ENCODE peak calls at places on chromosomes 12 and 14, in eight cellular contexts. One of them, this sample, is unnamed.

GRCh38 chr14:72618424-72618823 is 275.5 kb downstream of the DPF3 start:
- DNase-seq in SK-N-SH: no peak
- DNase-seq in Panc1: no peak
- DNase-seq in HL-60: no peak
- DNase-seq in K562: no peak
- DNase-seq in HepG2: no peak
- DNase-seq in GM23338: no peak
- DNase-seq in HCT116: no peak
- DNase-seq in this sample: no peak

GRCh38 chr12:1093166-1093751 is 102.2 kb downstream of the ERC1 start:
- DNase-seq in HepG2: peak
- DNase-seq in SK-N-SH: peak
- DNase-seq in GM23338: peak
- DNase-seq in Panc1: no peak
- DNase-seq in HCT116: peak
- DNase-seq in HL-60: peak
- DNase-seq in K562: peak
- DNase-seq in this sample: peak

GRCh38 chr12:106446429-106447092 is 89.0 kb downstream of the POLR3B start:
- DNase-seq in Panc1: no peak
- DNase-seq in SK-N-SH: no peak
- DNase-seq in HepG2: no peak
- DNase-seq in HCT116: no peak
- DNase-seq in K562: no peak
- DNase-seq in HL-60: no peak
- DNase-seq in GM23338: no peak
- DNase-seq in this sample: no peak

GRCh38 chr12:109533487-109533740 is 39.9 kb downstream of the MMAB start:
- DNase-seq in HL-60: no peak
- DNase-seq in Panc1: no peak
- DNase-seq in HCT116: no peak
- DNase-seq in SK-N-SH: no peak
- DNase-seq in HepG2: no peak
- DNase-seq in K562: no peak
- DNase-seq in GM23338: no peak
- DNase-seq in this sample: no peak

GRCh38 chr12:19036673-19037357 is 92.7 kb upstream of the PLEKHA5 start:
- DNase-seq in HCT116: no peak
- DNase-seq in GM23338: no peak
- DNase-seq in SK-N-SH: no peak
- DNase-seq in Panc1: no peak
- DNase-seq in HL-60: no peak
- DNase-seq in K562: no peak
- DNase-seq in HepG2: no peak
- DNase-seq in this sample: no peak

GRCh38 chr12:116336542-116337065 is 59.1 kb upstream of the MED13L start:
- DNase-seq in SK-N-SH: no peak
- DNase-seq in GM23338: no peak
- DNase-seq in K562: peak
- DNase-seq in HepG2: no peak
- DNase-seq in HCT116: no peak
- DNase-seq in Panc1: no peak
- DNase-seq in HL-60: peak
- DNase-seq in this sample: peak

GRCh38 chr14:31937730-31938346 is 139.3 kb upstream of the ARHGAP5 start:
- DNase-seq in GM23338: no peak
- DNase-seq in HL-60: no peak
- DNase-seq in HepG2: peak
- DNase-seq in K562: peak
- DNase-seq in HCT116: peak
- DNase-seq in SK-N-SH: no peak
- DNase-seq in Panc1: peak
- DNase-seq in this sample: peak

GRCh38 chr14:59254911-59255545 is 66.6 kb downstream of the DAAM1 start:
- DNase-seq in HCT116: no peak
- DNase-seq in GM23338: no peak
- DNase-seq in Panc1: no peak
- DNase-seq in HL-60: no peak
- DNase-seq in HepG2: no peak
- DNase-seq in K562: no peak
- DNase-seq in SK-N-SH: peak
- DNase-seq in this sample: no peak

GRCh38 chr14:100193417-100194357 is 34.2 kb upstream of the DEGS2 start:
- DNase-seq in HepG2: peak
- DNase-seq in GM23338: no peak
- DNase-seq in K562: peak
- DNase-seq in HCT116: no peak
- DNase-seq in Panc1: no peak
- DNase-seq in HL-60: peak
- DNase-seq in SK-N-SH: peak
- DNase-seq in this sample: no peak

GRCh38 chr12:34398706-34399630 is 376.7 kb downstream of the ALG10 start:
- DNase-seq in Panc1: no peak
- DNase-seq in HepG2: no peak
- DNase-seq in HL-60: no peak
- DNase-seq in GM23338: no peak
- DNase-seq in HCT116: no peak
- DNase-seq in SK-N-SH: peak
- DNase-seq in K562: peak
- DNase-seq in this sample: no peak

GRCh38 chr12:30691122-30691879 is 4.4 kb downstream of the IPO8 start:
- DNase-seq in HepG2: peak
- DNase-seq in GM23338: no peak
- DNase-seq in K562: peak
- DNase-seq in HL-60: no peak
- DNase-seq in SK-N-SH: peak
- DNase-seq in Panc1: no peak
- DNase-seq in HCT116: no peak
- DNase-seq in this sample: peak

GRCh38 chr14:78710963-78711362 is 540.8 kb downstream of the NRXN3 start:
- DNase-seq in SK-N-SH: no peak
- DNase-seq in Panc1: no peak
- DNase-seq in HepG2: no peak
- DNase-seq in HCT116: no peak
- DNase-seq in GM23338: no peak
- DNase-seq in HL-60: no peak
- DNase-seq in K562: no peak
- DNase-seq in this sample: no peak

GRCh38 chr12:22526836-22527235 is 17.5 kb downstream of the C2CD5 start:
- DNase-seq in HL-60: no peak
- DNase-seq in GM23338: no peak
- DNase-seq in K562: no peak
- DNase-seq in Panc1: no peak
- DNase-seq in HCT116: no peak
- DNase-seq in SK-N-SH: no peak
- DNase-seq in HepG2: no peak
- DNase-seq in this sample: no peak

GRCh38 chr12:58204086-58204485 is 262.7 kb downstream of the ATP23 start:
- DNase-seq in Panc1: no peak
- DNase-seq in SK-N-SH: no peak
- DNase-seq in GM23338: no peak
- DNase-seq in HCT116: no peak
- DNase-seq in K562: no peak
- DNase-seq in HepG2: no peak
- DNase-seq in HL-60: no peak
- DNase-seq in this sample: no peak

GRCh38 chr12:90211017-90211416 is 502.4 kb upstream of the ATP2B1 start:
- DNase-seq in HCT116: no peak
- DNase-seq in HepG2: no peak
- DNase-seq in K562: no peak
- DNase-seq in SK-N-SH: no peak
- DNase-seq in HL-60: no peak
- DNase-seq in Panc1: peak
- DNase-seq in GM23338: no peak
- DNase-seq in this sample: peak

GRCh38 chr14:92456215-92457017 is 57.2 kb upstream of the RIN3 start:
- DNase-seq in HL-60: peak
- DNase-seq in SK-N-SH: peak
- DNase-seq in HepG2: peak
- DNase-seq in HCT116: peak
- DNase-seq in GM23338: peak
- DNase-seq in K562: peak
- DNase-seq in Panc1: peak
- DNase-seq in this sample: peak

GRCh38 chr12:96143827-96144226 is 50.3 kb upstream of the ELK3 start:
- DNase-seq in SK-N-SH: no peak
- DNase-seq in HCT116: no peak
- DNase-seq in Panc1: no peak
- DNase-seq in K562: no peak
- DNase-seq in GM23338: no peak
- DNase-seq in HL-60: no peak
- DNase-seq in HepG2: no peak
- DNase-seq in this sample: no peak

GRCh38 chr12:96141216-96141944 is 52.8 kb upstream of the ELK3 start:
- DNase-seq in K562: peak
- DNase-seq in HepG2: peak
- DNase-seq in HCT116: no peak
- DNase-seq in GM23338: no peak
- DNase-seq in Panc1: no peak
- DNase-seq in SK-N-SH: no peak
- DNase-seq in HL-60: no peak
- DNase-seq in this sample: no peak

GRCh38 chr12:96140110-96140509 is 54.1 kb upstream of the ELK3 start:
- DNase-seq in K562: no peak
- DNase-seq in Panc1: no peak
- DNase-seq in GM23338: no peak
- DNase-seq in HepG2: no peak
- DNase-seq in HL-60: no peak
- DNase-seq in HCT116: no peak
- DNase-seq in SK-N-SH: no peak
- DNase-seq in this sample: no peak

GRCh38 chr12:96146747-96147146 is 47.4 kb upstream of the ELK3 start:
- DNase-seq in HL-60: no peak
- DNase-seq in Panc1: no peak
- DNase-seq in HCT116: no peak
- DNase-seq in SK-N-SH: no peak
- DNase-seq in K562: no peak
- DNase-seq in HepG2: no peak
- DNase-seq in GM23338: no peak
- DNase-seq in this sample: no peak

DNA sequence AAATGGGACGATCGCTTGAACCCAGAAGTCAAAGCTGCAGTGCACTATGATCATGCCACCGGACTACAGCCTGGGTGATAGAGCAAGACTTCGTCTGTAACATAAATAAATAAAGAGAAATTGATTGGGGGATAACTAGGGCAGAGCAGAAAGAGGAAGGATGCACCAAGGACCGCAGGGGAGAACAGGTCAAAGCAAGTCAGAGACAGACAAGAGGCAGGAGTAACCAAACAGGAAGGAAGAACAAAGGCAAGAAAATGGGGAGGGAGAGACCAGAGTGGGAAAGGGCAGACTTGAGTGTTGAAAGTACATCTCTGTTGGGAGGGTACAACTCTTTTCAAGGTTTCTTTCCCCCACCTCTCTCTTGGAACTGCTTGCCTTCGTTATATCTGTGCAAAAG is 50.8 kb upstream of the ELK3 start:
- DNase-seq in K562: no peak
- DNase-seq in SK-N-SH: no peak
- DNase-seq in HL-60: peak
- DNase-seq in GM23338: peak
- DNase-seq in Panc1: no peak
- DNase-seq in HepG2: no peak
- DNase-seq in HCT116: no peak
- DNase-seq in this sample: no peak
- TF ChIP-seq REST in K562: no peak
- TF ChIP-seq REST in SK-N-SH: no peak
- TF ChIP-seq REST in HL-60: no peak
- TF ChIP-seq REST in GM23338: no peak
- TF ChIP-seq REST in Panc1: no peak
- TF ChIP-seq REST in HepG2: no peak
- TF ChIP-seq REST in HCT116: no peak
- TF ChIP-seq REST in this sample: no peak

DNA sequence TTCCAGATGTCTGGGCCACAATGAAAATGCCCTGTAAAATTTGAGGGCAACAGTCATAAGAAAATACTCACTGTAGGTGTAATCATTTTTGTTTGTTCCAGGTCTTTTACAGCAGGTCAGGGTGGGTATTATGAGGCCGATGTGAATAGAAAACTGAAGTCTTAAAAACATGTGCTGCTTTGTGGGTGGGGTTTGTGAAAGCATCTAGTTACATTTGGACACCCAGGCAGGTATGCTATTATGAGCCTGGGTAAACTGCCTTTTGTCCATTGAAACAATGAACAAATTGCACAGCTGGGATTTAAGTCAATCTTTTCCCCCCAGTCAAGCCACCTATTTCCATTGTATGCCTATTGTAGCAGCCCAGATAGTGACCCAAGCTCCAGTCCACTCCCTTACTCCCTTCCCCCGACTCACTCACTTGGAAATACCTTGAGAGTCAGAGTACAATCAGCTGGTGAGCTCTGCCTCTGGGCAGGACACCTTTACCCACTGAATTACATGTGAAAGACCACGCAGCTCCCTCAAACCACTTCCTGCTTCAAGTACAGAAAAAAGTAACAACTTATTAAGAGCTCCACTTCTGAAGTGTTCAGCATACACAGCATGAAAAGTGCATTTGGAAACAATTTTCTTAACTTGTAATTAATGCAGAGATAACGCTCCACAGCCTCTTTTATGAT is 1.8 kb downstream of the IGF1 start:
- DNase-seq in Panc1: no peak
- DNase-seq in HepG2: no peak
- DNase-seq in HL-60: no peak
- DNase-seq in HCT116: no peak
- DNase-seq in SK-N-SH: no peak
- DNase-seq in GM23338: peak
- DNase-seq in K562: no peak
- DNase-seq in this sample: no peak
- TF ChIP-seq REST in Panc1: no peak
- TF ChIP-seq REST in HepG2: no peak
- TF ChIP-seq REST in HL-60: no peak
- TF ChIP-seq REST in HCT116: no peak
- TF ChIP-seq REST in SK-N-SH: no peak
- TF ChIP-seq REST in GM23338: no peak
- TF ChIP-seq REST in K562: no peak
- TF ChIP-seq REST in this sample: no peak

GRCh38 chr12:124921200-124922008 is 7.0 kb upstream of the UBC start:
- DNase-seq in K562: peak
- DNase-seq in SK-N-SH: peak
- DNase-seq in Panc1: no peak
- DNase-seq in HepG2: peak
- DNase-seq in HL-60: peak
- DNase-seq in GM23338: peak
- DNase-seq in HCT116: no peak
- DNase-seq in this sample: peak
- TF ChIP-seq REST in K562: no peak
- TF ChIP-seq REST in SK-N-SH: peak
- TF ChIP-seq REST in Panc1: no peak
- TF ChIP-seq REST in HepG2: no peak
- TF ChIP-seq REST in HL-60: no peak
- TF ChIP-seq REST in GM23338: no peak
- TF ChIP-seq REST in HCT116: no peak
- TF ChIP-seq REST in this sample: no peak

DNA sequence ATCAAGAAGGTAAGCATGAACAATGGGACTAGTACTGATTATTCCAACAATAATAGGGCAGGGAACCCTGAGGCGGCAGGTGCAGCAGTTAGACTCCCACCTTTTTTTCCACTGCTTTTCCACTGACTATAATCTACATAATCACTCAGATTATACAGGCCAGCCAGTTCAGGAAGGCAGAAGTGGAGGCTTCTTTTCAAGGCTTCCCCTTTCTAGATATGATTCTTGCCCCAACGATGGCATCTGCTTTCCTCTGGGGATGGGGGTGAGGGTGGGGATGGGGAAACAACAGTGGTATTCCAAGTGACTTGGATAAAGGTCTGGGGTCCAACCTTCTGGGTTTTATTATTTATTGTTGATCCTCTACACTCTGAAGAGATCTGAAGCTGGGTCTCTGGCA is 331 bp downstream of the NCKAP1L start:
- DNase-seq in SK-N-SH: no peak
- DNase-seq in Panc1: no peak
- DNase-seq in HepG2: no peak
- DNase-seq in K562: no peak
- DNase-seq in GM23338: no peak
- DNase-seq in HCT116: no peak
- DNase-seq in HL-60: peak
- DNase-seq in this sample: no peak
- TF ChIP-seq REST in SK-N-SH: no peak
- TF ChIP-seq REST in Panc1: no peak
- TF ChIP-seq REST in HepG2: no peak
- TF ChIP-seq REST in K562: no peak
- TF ChIP-seq REST in GM23338: no peak
- TF ChIP-seq REST in HCT116: no peak
- TF ChIP-seq REST in HL-60: peak
- TF ChIP-seq REST in this sample: no peak